ENCODE peak calls at places on chromosomes 11 and 22, in ten cellular contexts. C is kidney tubule cell; J is NCI-H1417; N is kidney; Y is neuronal stem cell; F is IMR-90; R is RCC 7860; V is progenitor cell of endocrine pancreas; A is hippocampal formation; U is stimulated activated CD4-positive, alpha-beta T cell treated with anti-CD3 and anti-CD28 coated beads, Interleukin-4, amount 100 ng/mL, for 48 hours. H is an unnamed sample.

GRCh38 chr11:46999217-46999616 is 62.7 kb downstream of the CSTPP1 start:
- DNase-seq in C (no peak), J (no peak), N (no peak), Y (no peak), F (no peak), R (no peak), V (no peak), A (no peak), U (no peak), H (no peak)

GRCh38 chr11:36308577-36308976 is 12.5 kb downstream of the PRR5L start:
- DNase-seq in C (peak; percentile 73), J (no peak), N (no peak), Y (no peak), F (no peak), R (no peak), V (no peak), A (no peak), U (no peak), H (no peak)

GRCh38 chr22:19940536-19941364 is 822 bp upstream of the COMT start:
- DNase-seq in C (no peak), J (no peak), N (peak; percentile 69), Y (no peak), F (no peak), R (no peak), V (no peak), A (no peak), U (no peak), H (no peak)

GRCh38 chr22:22410121-22410520 is 98.4 kb downstream of the ZNF280B start:
- DNase-seq in C (no peak), J (no peak), N (peak; percentile 86), Y (no peak), F (no peak), R (no peak), V (no peak), A (no peak), U (no peak), H (no peak)

GRCh38 chr11:66529069-66529468 is 16.8 kb downstream of the ZDHHC24 start:
- DNase-seq in C (no peak), J (no peak), N (no peak), Y (no peak), F (no peak), R (no peak), V (no peak), A (no peak), U (no peak), H (no peak)

GRCh38 chr11:57324154-57324885 is 432 bp downstream of the TNKS1BP1 start:
- DNase-seq in C (peak; percentile 41), J (peak; percentile 77), N (peak; percentile 90), Y (peak; percentile 71), F (peak; percentile 48), R (no peak), V (peak; percentile 55), A (no peak), U (no peak), H (peak; percentile 59)

GRCh38 chr11:44592125-44592643 is 26.7 kb downstream of the CD82 start:
- DNase-seq in C (no peak), J (no peak), N (no peak), Y (no peak), F (peak; percentile 65), R (no peak), V (no peak), A (no peak), U (no peak), H (peak; percentile 59)

GRCh38 chr11:120034881-120035620 is 102.9 kb downstream of the TRIM29 start:
- DNase-seq in C (no peak), J (peak; percentile 75), N (no peak), Y (no peak), F (no peak), R (no peak), V (no peak), A (no peak), U (no peak), H (no peak)

GRCh38 chr11:126051117-126051516 is 11.5 kb downstream of the CDON start:
- DNase-seq in C (no peak), J (no peak), N (no peak), Y (no peak), F (no peak), R (no peak), V (no peak), A (no peak), U (no peak), H (no peak)

GRCh38 chr11:62505112-62505783 is 41.4 kb downstream of the AHNAK start:
- DNase-seq in C (no peak), J (no peak), N (no peak), Y (peak; percentile 47), F (no peak), R (no peak), V (no peak), A (no peak), U (no peak), H (no peak)

GRCh38 chr11:58757449-58757848 is 25.7 kb upstream of the GLYAT start:
- DNase-seq in C (no peak), J (no peak), N (no peak), Y (no peak), F (no peak), R (no peak), V (no peak), A (no peak), U (no peak), H (no peak)

GRCh38 chr11:78354741-78355705 is 62.6 kb downstream of the GAB2 start:
- DNase-seq in C (no peak), J (peak; percentile 97), N (no peak), Y (no peak), F (no peak), R (no peak), V (no peak), A (no peak), U (no peak), H (peak; percentile 52)

GRCh38 chr11:112579282-112579681 is 318.6 kb upstream of the PLET1 start:
- DNase-seq in C (no peak), J (no peak), N (no peak), Y (no peak), F (no peak), R (no peak), V (no peak), A (no peak), U (no peak), H (no peak)

GRCh38 chr22:48647606-48648515 is 1179.8 kb downstream of the BRD1 start:
- DNase-seq in C (no peak), J (no peak), N (peak; percentile 43), Y (no peak), F (no peak), R (no peak), V (no peak), A (no peak), U (no peak), H (no peak)

GRCh38 chr11:125505518-125505917 is 9.5 kb upstream of the FEZ1 start:
- DNase-seq in C (no peak), J (peak; percentile 43), N (no peak), Y (no peak), F (no peak), R (no peak), V (no peak), A (no peak), U (no peak), H (no peak)

GRCh38 chr22:49502126-49502826 is 325.4 kb downstream of the BRD1 start:
- DNase-seq in C (peak; percentile 39), J (no peak), N (no peak), Y (no peak), F (no peak), R (peak; percentile 81), V (no peak), A (no peak), U (no peak), H (no peak)

GRCh38 chr11:130055637-130056036 is 14.1 kb upstream of the APLP2 start:
- DNase-seq in C (no peak), J (no peak), N (no peak), Y (no peak), F (no peak), R (no peak), V (no peak), A (no peak), U (no peak), H (peak; percentile 47)

GRCh38 chr11:116563028-116563712 is 209.6 kb downstream of the BUD13 start:
- DNase-seq in C (no peak), J (peak; percentile 28), N (peak; percentile 26), Y (no peak), F (peak; percentile 21), R (no peak), V (no peak), A (no peak), U (no peak), H (no peak)

GRCh38 chr11:46127150-46127638 is 5.9 kb upstream of the PHF21A start:
- DNase-seq in C (peak; percentile 30), J (no peak), N (no peak), Y (no peak), F (peak; percentile 49), R (peak; percentile 14), V (no peak), A (no peak), U (peak; percentile 40), H (peak; percentile 80)

GRCh38 chr11:103944251-103944944 is 92.0 kb upstream of the DDI1 start:
- DNase-seq in C (peak; percentile 69), J (no peak), N (no peak), Y (no peak), F (no peak), R (no peak), V (no peak), A (no peak), U (no peak), H (no peak)

GRCh38 chr11:130839950-130840666 is 76.2 kb downstream of the SNX19 start:
- DNase-seq in C (no peak), J (no peak), N (no peak), Y (no peak), F (peak; percentile 56), R (no peak), V (no peak), A (no peak), U (no peak), H (peak; percentile 60)

GRCh38 chr11:21564813-21565212 is 628.1 kb upstream of the ANO5 start:
- DNase-seq in C (peak; percentile 37), J (no peak), N (no peak), Y (no peak), F (no peak), R (no peak), V (no peak), A (no peak), U (no peak), H (no peak)

GRCh38 chr11:2730323-2731284 is 30.8 kb upstream of the KCNQ1OT1 start:
- DNase-seq in C (no peak), J (no peak), N (peak; percentile 80), Y (no peak), F (no peak), R (no peak), V (no peak), A (peak; percentile 2), U (no peak), H (no peak)

GRCh38 chr22:41382098-41382578 is 396 bp downstream of the TEF start:
- DNase-seq in C (peak; percentile 17), J (peak; percentile 73), N (peak; percentile 95), Y (no peak), F (no peak), R (no peak), V (peak; percentile 59), A (peak; percentile 67), U (peak; percentile 49), H (peak; percentile 47)

GRCh38 chr22:19756288-19757128 is 4.1 kb upstream of the TBX1 start:
- DNase-seq in C (peak; percentile 36), J (peak; percentile 37), N (no peak), Y (no peak), F (no peak), R (no peak), V (peak; percentile 53), A (no peak), U (peak; percentile 55), H (peak; percentile 19)

GRCh38 chr11:18225906-18226305 is 10.7 kb downstream of the SAA4 start:
- DNase-seq in C (no peak), J (no peak), N (no peak), Y (no peak), F (no peak), R (no peak), V (no peak), A (no peak), U (no peak), H (no peak)

GRCh38 chr11:31412946-31413345 is 43.3 kb downstream of the DNAJC24 start:
- DNase-seq in C (peak; percentile 21), J (no peak), N (no peak), Y (no peak), F (peak; percentile 78), R (no peak), V (no peak), A (no peak), U (no peak), H (peak; percentile 70)

GRCh38 chr11:47106839-47107520 is 69.7 kb downstream of the ARFGAP2 start:
- DNase-seq in C (peak; percentile 17), J (peak; percentile 57), N (no peak), Y (no peak), F (no peak), R (no peak), V (no peak), A (peak; percentile 92), U (no peak), H (no peak)